ENCODE peak calls at places on chromosomes 7 and 10, in ten cellular contexts. One of them, this sample, is unnamed.

GRCh38 chr10:79405221-79405994 is 40.0 kb downstream of the ZCCHC24 start:
- DNase-seq in choroid plexus epithelial cell: peak
- DNase-seq in brain microvascular endothelial cell: no peak
- DNase-seq in thoracic aorta: no peak
- DNase-seq in bronchial epithelial cell: no peak
- DNase-seq in foreskin fibroblast: no peak
- DNase-seq in heart right ventricle: peak
- DNase-seq in adrenal gland: no peak
- DNase-seq in mesendoderm: no peak
- DNase-seq in heart left ventricle: no peak
- DNase-seq in this sample: peak

GRCh38 chr7:116706668-116707126 is 34.7 kb downstream of the MET start:
- DNase-seq in choroid plexus epithelial cell: peak
- DNase-seq in brain microvascular endothelial cell: peak
- DNase-seq in thoracic aorta: no peak
- DNase-seq in bronchial epithelial cell: peak
- DNase-seq in foreskin fibroblast: peak
- DNase-seq in heart right ventricle: no peak
- DNase-seq in adrenal gland: no peak
- DNase-seq in mesendoderm: peak
- DNase-seq in heart left ventricle: no peak
- DNase-seq in this sample: no peak

GRCh38 chr7:117777335-117778150 is 95.7 kb downstream of the CTTNBP2 start:
- DNase-seq in choroid plexus epithelial cell: no peak
- DNase-seq in brain microvascular endothelial cell: no peak
- DNase-seq in thoracic aorta: no peak
- DNase-seq in bronchial epithelial cell: peak
- DNase-seq in foreskin fibroblast: no peak
- DNase-seq in heart right ventricle: no peak
- DNase-seq in adrenal gland: no peak
- DNase-seq in mesendoderm: no peak
- DNase-seq in heart left ventricle: no peak
- DNase-seq in this sample: peak

GRCh38 chr10:52334595-52334994 is 20.5 kb downstream of the DKK1 start:
- DNase-seq in choroid plexus epithelial cell: peak
- DNase-seq in brain microvascular endothelial cell: no peak
- DNase-seq in thoracic aorta: no peak
- DNase-seq in bronchial epithelial cell: peak
- DNase-seq in foreskin fibroblast: no peak
- DNase-seq in heart right ventricle: no peak
- DNase-seq in adrenal gland: no peak
- DNase-seq in mesendoderm: peak
- DNase-seq in heart left ventricle: no peak
- DNase-seq in this sample: no peak

GRCh38 chr7:13111230-13111629 is 423.8 kb downstream of the ARL4A start:
- DNase-seq in choroid plexus epithelial cell: no peak
- DNase-seq in brain microvascular endothelial cell: peak
- DNase-seq in thoracic aorta: no peak
- DNase-seq in bronchial epithelial cell: peak
- DNase-seq in foreskin fibroblast: peak
- DNase-seq in heart right ventricle: no peak
- DNase-seq in adrenal gland: no peak
- DNase-seq in mesendoderm: no peak
- DNase-seq in heart left ventricle: no peak
- DNase-seq in this sample: no peak

GRCh38 chr10:69338133-69338456 is 59.8 kb downstream of the HK1 start:
- DNase-seq in choroid plexus epithelial cell: no peak
- DNase-seq in brain microvascular endothelial cell: no peak
- DNase-seq in thoracic aorta: no peak
- DNase-seq in bronchial epithelial cell: no peak
- DNase-seq in foreskin fibroblast: no peak
- DNase-seq in heart right ventricle: no peak
- DNase-seq in adrenal gland: no peak
- DNase-seq in mesendoderm: no peak
- DNase-seq in heart left ventricle: no peak
- DNase-seq in this sample: no peak

GRCh38 chr7:92706563-92706962 is 116.4 kb upstream of the FAM133B start:
- DNase-seq in choroid plexus epithelial cell: no peak
- DNase-seq in brain microvascular endothelial cell: no peak
- DNase-seq in thoracic aorta: no peak
- DNase-seq in bronchial epithelial cell: no peak
- DNase-seq in foreskin fibroblast: no peak
- DNase-seq in heart right ventricle: no peak
- DNase-seq in adrenal gland: no peak
- DNase-seq in mesendoderm: no peak
- DNase-seq in heart left ventricle: no peak
- DNase-seq in this sample: no peak

GRCh38 chr7:17421941-17422340 is 123.5 kb downstream of the AHR start:
- DNase-seq in choroid plexus epithelial cell: no peak
- DNase-seq in brain microvascular endothelial cell: no peak
- DNase-seq in thoracic aorta: no peak
- DNase-seq in bronchial epithelial cell: no peak
- DNase-seq in foreskin fibroblast: no peak
- DNase-seq in heart right ventricle: no peak
- DNase-seq in adrenal gland: no peak
- DNase-seq in mesendoderm: no peak
- DNase-seq in heart left ventricle: no peak
- DNase-seq in this sample: no peak

GRCh38 chr7:33351709-33352108 is 222.3 kb downstream of the BBS9 start:
- DNase-seq in choroid plexus epithelial cell: no peak
- DNase-seq in brain microvascular endothelial cell: no peak
- DNase-seq in thoracic aorta: no peak
- DNase-seq in bronchial epithelial cell: no peak
- DNase-seq in foreskin fibroblast: no peak
- DNase-seq in heart right ventricle: no peak
- DNase-seq in adrenal gland: no peak
- DNase-seq in mesendoderm: peak
- DNase-seq in heart left ventricle: no peak
- DNase-seq in this sample: no peak

GRCh38 chr7:20785211-20786048 is 1.3 kb downstream of the SP8 start:
- DNase-seq in choroid plexus epithelial cell: no peak
- DNase-seq in brain microvascular endothelial cell: no peak
- DNase-seq in thoracic aorta: no peak
- DNase-seq in bronchial epithelial cell: no peak
- DNase-seq in foreskin fibroblast: no peak
- DNase-seq in heart right ventricle: no peak
- DNase-seq in adrenal gland: no peak
- DNase-seq in mesendoderm: peak
- DNase-seq in heart left ventricle: no peak
- DNase-seq in this sample: no peak

GRCh38 chr7:20786779-20787651 is at the start of gene SP8:
- DNase-seq in choroid plexus epithelial cell: no peak
- DNase-seq in brain microvascular endothelial cell: no peak
- DNase-seq in thoracic aorta: no peak
- DNase-seq in bronchial epithelial cell: peak
- DNase-seq in foreskin fibroblast: no peak
- DNase-seq in heart right ventricle: peak
- DNase-seq in adrenal gland: no peak
- DNase-seq in mesendoderm: peak
- DNase-seq in heart left ventricle: no peak
- DNase-seq in this sample: no peak

GRCh38 chr7:20786049-20786412 is 655 bp downstream of the SP8 start:
- DNase-seq in choroid plexus epithelial cell: peak
- DNase-seq in brain microvascular endothelial cell: no peak
- DNase-seq in thoracic aorta: no peak
- DNase-seq in bronchial epithelial cell: no peak
- DNase-seq in foreskin fibroblast: no peak
- DNase-seq in heart right ventricle: no peak
- DNase-seq in adrenal gland: no peak
- DNase-seq in mesendoderm: no peak
- DNase-seq in heart left ventricle: no peak
- DNase-seq in this sample: no peak

GRCh38 chr7:20787658-20788057 is 972 bp upstream of the SP8 start:
- DNase-seq in choroid plexus epithelial cell: no peak
- DNase-seq in brain microvascular endothelial cell: no peak
- DNase-seq in thoracic aorta: no peak
- DNase-seq in bronchial epithelial cell: no peak
- DNase-seq in foreskin fibroblast: no peak
- DNase-seq in heart right ventricle: no peak
- DNase-seq in adrenal gland: no peak
- DNase-seq in mesendoderm: peak
- DNase-seq in heart left ventricle: no peak
- DNase-seq in this sample: no peak

GRCh38 chr7:20786421-20786778 is 286 bp downstream of the SP8 start:
- DNase-seq in choroid plexus epithelial cell: no peak
- DNase-seq in brain microvascular endothelial cell: no peak
- DNase-seq in thoracic aorta: no peak
- DNase-seq in bronchial epithelial cell: no peak
- DNase-seq in foreskin fibroblast: no peak
- DNase-seq in heart right ventricle: no peak
- DNase-seq in adrenal gland: no peak
- DNase-seq in mesendoderm: peak
- DNase-seq in heart left ventricle: no peak
- DNase-seq in this sample: no peak
- H3K4me3 ChIP-seq in choroid plexus epithelial cell: no peak
- H3K4me3 ChIP-seq in brain microvascular endothelial cell: peak
- H3K4me3 ChIP-seq in thoracic aorta: peak
- H3K4me3 ChIP-seq in bronchial epithelial cell: peak
- H3K4me3 ChIP-seq in foreskin fibroblast: peak
- H3K4me3 ChIP-seq in heart right ventricle: peak
- H3K4me3 ChIP-seq in adrenal gland: no peak
- H3K4me3 ChIP-seq in mesendoderm: peak
- H3K4me3 ChIP-seq in heart left ventricle: no peak
- H3K4me3 ChIP-seq in this sample: no peak

DNA sequence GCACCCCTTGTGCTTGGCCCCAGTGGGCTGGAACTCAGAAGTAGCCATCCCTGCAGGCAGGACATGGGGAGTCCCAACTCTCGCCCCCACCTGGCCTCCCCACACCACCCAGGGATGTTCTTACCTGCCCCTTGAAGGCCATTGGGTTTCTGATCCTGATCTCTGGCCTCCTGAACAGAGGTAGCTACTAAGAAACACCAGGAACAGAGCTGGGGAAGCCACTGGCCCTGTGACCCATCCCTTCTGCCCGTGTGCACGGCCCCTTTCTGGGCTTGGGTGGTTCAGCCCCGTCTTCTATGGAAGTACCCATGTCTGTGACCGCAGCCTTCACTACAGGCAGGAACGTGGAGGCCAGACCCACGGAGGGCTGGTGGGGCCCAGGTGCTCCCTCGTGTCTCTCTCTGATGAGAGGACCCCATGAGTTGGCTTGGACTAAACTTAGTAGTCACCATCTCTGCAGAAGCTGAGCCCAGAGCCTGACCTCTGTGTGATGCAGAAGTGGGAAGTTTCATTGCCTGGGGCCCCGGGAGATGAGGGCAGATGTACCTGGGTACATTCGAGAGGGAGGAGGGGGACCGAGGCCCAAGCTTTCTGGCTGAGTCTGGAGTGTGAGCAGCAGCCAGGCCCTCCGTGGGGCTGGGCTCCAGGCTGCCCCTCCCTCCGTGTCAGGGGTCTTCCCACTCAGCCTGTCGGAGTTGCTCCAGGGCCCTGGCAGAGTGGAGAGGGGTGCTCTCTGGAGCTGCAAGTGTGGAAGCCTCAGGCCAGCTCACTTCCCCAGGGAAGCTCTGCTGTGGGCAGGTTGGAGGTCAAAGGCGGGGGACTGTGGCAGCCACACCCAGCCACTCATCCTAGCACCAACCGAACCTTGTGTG is 81.0 kb downstream of the MKI67 start:
- DNase-seq in choroid plexus epithelial cell: no peak
- DNase-seq in brain microvascular endothelial cell: no peak
- DNase-seq in thoracic aorta: no peak
- DNase-seq in bronchial epithelial cell: no peak
- DNase-seq in foreskin fibroblast: no peak
- DNase-seq in heart right ventricle: no peak
- DNase-seq in adrenal gland: no peak
- DNase-seq in mesendoderm: no peak
- DNase-seq in heart left ventricle: no peak
- DNase-seq in this sample: no peak
- H3K4me3 ChIP-seq in choroid plexus epithelial cell: no peak
- H3K4me3 ChIP-seq in brain microvascular endothelial cell: no peak
- H3K4me3 ChIP-seq in thoracic aorta: no peak
- H3K4me3 ChIP-seq in bronchial epithelial cell: no peak
- H3K4me3 ChIP-seq in foreskin fibroblast: no peak
- H3K4me3 ChIP-seq in heart right ventricle: no peak
- H3K4me3 ChIP-seq in adrenal gland: no peak
- H3K4me3 ChIP-seq in mesendoderm: no peak
- H3K4me3 ChIP-seq in heart left ventricle: no peak
- H3K4me3 ChIP-seq in this sample: no peak

DNA sequence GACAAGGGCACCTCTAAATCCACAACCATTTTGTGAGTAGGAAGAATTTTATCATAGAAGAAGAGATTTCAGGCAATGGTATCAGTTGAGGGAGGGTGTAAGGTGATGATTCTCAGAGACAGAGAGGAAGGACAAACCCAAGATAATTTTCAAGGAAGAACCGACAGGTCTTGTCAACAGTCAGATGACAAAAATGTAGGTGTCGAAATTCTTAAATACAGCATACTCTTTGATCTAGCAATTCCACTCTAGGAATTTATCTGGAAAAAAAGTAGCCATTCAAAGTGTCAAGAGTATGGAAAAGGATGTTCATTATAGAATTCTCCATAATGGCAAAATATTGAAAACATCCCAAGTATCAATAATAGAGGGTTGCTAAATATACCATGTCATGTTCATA is 14.2 kb upstream of the PDLIM1 start:
- DNase-seq in choroid plexus epithelial cell: no peak
- DNase-seq in brain microvascular endothelial cell: no peak
- DNase-seq in thoracic aorta: no peak
- DNase-seq in bronchial epithelial cell: peak
- DNase-seq in foreskin fibroblast: no peak
- DNase-seq in heart right ventricle: no peak
- DNase-seq in adrenal gland: no peak
- DNase-seq in mesendoderm: no peak
- DNase-seq in heart left ventricle: no peak
- DNase-seq in this sample: no peak
- H3K4me3 ChIP-seq in choroid plexus epithelial cell: no peak
- H3K4me3 ChIP-seq in brain microvascular endothelial cell: no peak
- H3K4me3 ChIP-seq in thoracic aorta: no peak
- H3K4me3 ChIP-seq in bronchial epithelial cell: no peak
- H3K4me3 ChIP-seq in foreskin fibroblast: no peak
- H3K4me3 ChIP-seq in heart right ventricle: no peak
- H3K4me3 ChIP-seq in adrenal gland: no peak
- H3K4me3 ChIP-seq in mesendoderm: no peak
- H3K4me3 ChIP-seq in heart left ventricle: no peak
- H3K4me3 ChIP-seq in this sample: no peak

DNA sequence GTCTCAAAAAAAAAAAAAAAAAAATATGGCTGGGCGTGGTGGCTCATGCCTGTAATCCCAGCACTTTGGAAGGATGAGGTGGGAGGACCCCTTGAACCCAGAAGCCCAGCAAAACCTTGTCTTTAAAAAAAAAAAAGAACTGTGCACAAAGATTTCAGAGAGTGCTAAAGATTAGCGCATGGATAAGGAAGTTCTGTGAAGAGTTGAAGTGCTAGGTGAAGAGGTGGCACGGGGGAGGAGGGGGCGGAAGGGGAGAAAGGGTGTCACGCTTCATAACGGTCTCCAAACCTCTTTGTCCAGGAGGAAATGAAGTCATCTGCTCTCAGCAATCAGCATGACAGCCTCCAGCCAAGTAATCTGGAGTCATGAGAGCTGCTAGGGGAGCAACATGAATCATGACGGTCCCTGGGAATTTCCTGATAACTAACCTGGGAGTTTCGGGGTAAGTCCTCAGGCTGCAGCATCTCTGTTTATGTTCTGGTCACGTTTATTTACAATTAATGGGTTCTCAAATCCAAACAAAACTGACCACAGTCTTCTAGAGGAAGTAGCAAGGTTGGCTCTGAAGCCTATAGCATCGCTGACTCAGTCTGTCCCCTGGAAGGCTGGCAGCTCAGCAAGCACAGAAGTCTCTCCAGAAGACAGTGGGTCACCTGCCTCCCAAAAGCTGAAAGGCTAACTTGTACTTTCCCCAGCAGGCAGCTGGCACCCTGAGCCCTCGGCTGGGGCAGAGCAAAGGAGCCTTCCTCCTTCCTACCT is 1.9 kb upstream of the PLAU start:
- DNase-seq in choroid plexus epithelial cell: peak
- DNase-seq in brain microvascular endothelial cell: peak
- DNase-seq in thoracic aorta: peak
- DNase-seq in bronchial epithelial cell: peak
- DNase-seq in foreskin fibroblast: peak
- DNase-seq in heart right ventricle: no peak
- DNase-seq in adrenal gland: no peak
- DNase-seq in mesendoderm: peak
- DNase-seq in heart left ventricle: peak
- DNase-seq in this sample: peak
- H3K4me3 ChIP-seq in choroid plexus epithelial cell: no peak
- H3K4me3 ChIP-seq in brain microvascular endothelial cell: no peak
- H3K4me3 ChIP-seq in thoracic aorta: no peak
- H3K4me3 ChIP-seq in bronchial epithelial cell: no peak
- H3K4me3 ChIP-seq in foreskin fibroblast: no peak
- H3K4me3 ChIP-seq in heart right ventricle: no peak
- H3K4me3 ChIP-seq in adrenal gland: no peak
- H3K4me3 ChIP-seq in mesendoderm: no peak
- H3K4me3 ChIP-seq in heart left ventricle: no peak
- H3K4me3 ChIP-seq in this sample: no peak

This sample was measured in transverse colon.